ENCODE peak calls at places on chromosomes 5 and 9, in seven cellular contexts. T is ovary; J is heart right ventricle; L is astrocyte of the spinal cord; O is natural killer cell; W is activated CD8-positive, alpha-beta memory T cell treated with anti-CD3 and anti-CD28 coated beads for 48 hours; V is adrenal gland. R is an unnamed sample.

GRCh38 chr9:135046156-135047025 is 41.1 kb upstream of the OLFM1 start:
- DNase-seq in J (no peak), T (no peak), W (no peak), L (no peak), O (no peak), V (no peak), R (no peak)

GRCh38 chr5:95861221-95861857 is 38.8 kb upstream of the GLRX start:
- DNase-seq in V (peak; percentile 73), O (no peak), J (peak; percentile 43), T (peak; percentile 53), W (no peak), L (peak; percentile 97), R (peak; percentile 60)

GRCh38 chr9:90974007-90974406 is 172.4 kb downstream of the SYK start:
- DNase-seq in J (no peak), O (no peak), W (no peak), T (no peak), L (peak; percentile 47), V (no peak), R (no peak)

GRCh38 chr5:59540366-59540765 is 353.2 kb downstream of the PDE4D start:
- DNase-seq in V (no peak), J (no peak), W (no peak), L (no peak), T (no peak), O (no peak), R (no peak)

GRCh38 chr9:33117306-33117705 is 40.8 kb upstream of the SMU1 start:
- DNase-seq in T (no peak), V (no peak), L (peak; percentile 58), O (no peak), W (no peak), J (no peak), R (no peak)

GRCh38 chr5:110086658-110087388 is 397.1 kb downstream of the MAN2A1 start:
- DNase-seq in J (no peak), O (no peak), V (peak; percentile 21), W (no peak), L (peak; percentile 94), T (no peak), R (no peak)

GRCh38 chr5:141001854-141002666 is 35.8 kb downstream of the PCDHAC2 start:
- DNase-seq in J (no peak), O (no peak), W (no peak), L (no peak), V (peak; percentile 14), T (peak; percentile 30), R (no peak)

GRCh38 chr5:25190521-25191000 is 545.8 kb upstream of the CDH10 start:
- DNase-seq in W (no peak), T (no peak), O (no peak), L (no peak), V (no peak), J (no peak), R (no peak)

GRCh38 chr5:77991084-77991483 is 214.9 kb upstream of the TBCA start:
- DNase-seq in O (no peak), T (no peak), W (no peak), L (no peak), V (no peak), J (no peak), R (no peak)

GRCh38 chr5:171623551-171624097 is 162.0 kb upstream of the SMIM23 start:
- DNase-seq in T (no peak), L (no peak), W (no peak), O (no peak), J (no peak), V (no peak), R (no peak)

GRCh38 chr5:73387630-73388370 is 60.8 kb downstream of the FOXD1 start:
- DNase-seq in L (peak; percentile 52), W (no peak), T (no peak), O (no peak), J (no peak), V (no peak), R (no peak)

GRCh38 chr5:159184236-159184635 is 25.1 kb downstream of the RNF145 start:
- DNase-seq in T (no peak), L (no peak), J (no peak), W (no peak), O (no peak), V (no peak), R (no peak)

GRCh38 chr5:32331217-32331926 is 18.6 kb upstream of the MTMR12 start:
- DNase-seq in T (no peak), V (no peak), O (no peak), J (no peak), L (no peak), W (no peak), R (no peak)

R was measured in left ventricle myocardium superior.